ENCODE peak calls at places on chromosome 10, in ten cellular contexts. B is Karpas-422; M is lower lobe of right lung; O is neuronal stem cell; T is H9; W is stomach; J is CD4-positive, alpha-beta T cell; V is caudate nucleus; H is breast epithelium; Q is OCI-LY7. D is an unnamed sample.

GRCh38 chr10:95319239-95319638 is 28.4 kb upstream of the PDLIM1 start:
- DNase-seq in B (no peak), M (no peak), O (no peak), T (no peak), W (no peak), J (no peak), V (no peak), H (no peak), Q (no peak), D (no peak)

GRCh38 chr10:132257271-132257670 is 50.5 kb downstream of the STK32C start:
- DNase-seq in B (no peak), M (no peak), O (no peak), T (no peak), W (no peak), J (no peak), V (no peak), H (no peak), Q (no peak), D (no peak)

GRCh38 chr10:73956476-73957338 is 41.2 kb upstream of the VCL start:
- DNase-seq in B (peak), M (no peak), O (no peak), T (no peak), W (no peak), J (peak), V (no peak), H (no peak), Q (peak), D (no peak)

GRCh38 chr10:44978570-44979280 is at the start of gene DEPP1:
- DNase-seq in B (no peak), M (peak), O (no peak), T (peak), W (peak), J (no peak), V (no peak), H (peak), Q (no peak), D (peak)

GRCh38 chr10:89001428-89002072 is 11.0 kb downstream of the FAS start:
- DNase-seq in B (peak), M (no peak), O (no peak), T (no peak), W (no peak), J (no peak), V (no peak), H (no peak), Q (peak), D (no peak)

GRCh38 chr10:101444058-101444457 is 90.1 kb downstream of the BTRC start:
- DNase-seq in B (peak), M (no peak), O (no peak), T (no peak), W (no peak), J (no peak), V (no peak), H (no peak), Q (peak), D (no peak)

GRCh38 chr10:15035385-15036301 is 8.1 kb upstream of the OLAH start:
- DNase-seq in B (no peak), M (peak), O (no peak), T (peak), W (no peak), J (no peak), V (no peak), H (no peak), Q (no peak), D (no peak)

GRCh38 chr10:11002485-11002884 is 15.2 kb upstream of the CELF2 start:
- DNase-seq in B (no peak), M (no peak), O (no peak), T (no peak), W (no peak), J (no peak), V (no peak), H (no peak), Q (no peak), D (no peak)

GRCh38 chr10:71144824-71145223 is 67.5 kb upstream of the UNC5B start:
- DNase-seq in B (no peak), M (no peak), O (no peak), T (peak), W (no peak), J (no peak), V (no peak), H (no peak), Q (no peak), D (no peak)

GRCh38 chr10:93999401-93999851 is 5.7 kb downstream of the PLCE1 start:
- DNase-seq in B (no peak), M (no peak), O (no peak), T (peak), W (peak), J (no peak), V (no peak), H (peak), Q (no peak), D (no peak)

GRCh38 chr10:132389631-132390454 is 7.2 kb upstream of the PWWP2B start:
- DNase-seq in B (no peak), M (peak), O (no peak), T (peak), W (no peak), J (no peak), V (no peak), H (peak), Q (peak), D (no peak)

GRCh38 chr10:8105932-8106331 is 51.4 kb downstream of the GATA3 start:
- DNase-seq in B (no peak), M (no peak), O (no peak), T (no peak), W (no peak), J (no peak), V (no peak), H (no peak), Q (no peak), D (no peak)

GRCh38 chr10:129580897-129581296 is 113.9 kb downstream of the MGMT start:
- DNase-seq in B (no peak), M (no peak), O (no peak), T (no peak), W (no peak), J (no peak), V (no peak), H (no peak), Q (no peak), D (no peak)

GRCh38 chr10:646118-646524 is 43.3 kb downstream of the DIP2C start:
- DNase-seq in B (no peak), M (no peak), O (no peak), T (no peak), W (no peak), J (no peak), V (no peak), H (no peak), Q (no peak), D (no peak)

GRCh38 chr10:109961181-109962001 is 38.1 kb upstream of the XPNPEP1 start:
- DNase-seq in B (no peak), M (no peak), O (no peak), T (no peak), W (no peak), J (no peak), V (no peak), H (no peak), Q (no peak), D (no peak)

GRCh38 chr10:103669243-103669929 is 175.9 kb downstream of the NEURL1 start:
- DNase-seq in B (no peak), M (no peak), O (no peak), T (no peak), W (no peak), J (no peak), V (no peak), H (no peak), Q (no peak), D (no peak)

GRCh38 chr10:23157691-23158369 is 34.3 kb upstream of the PTF1A start:
- DNase-seq in B (peak), M (no peak), O (no peak), T (peak), W (no peak), J (no peak), V (no peak), H (no peak), Q (peak), D (no peak)

GRCh38 chr10:127612-128432 is 7.4 kb upstream of the ZMYND11 start:
- DNase-seq in B (peak), M (no peak), O (no peak), T (no peak), W (no peak), J (no peak), V (no peak), H (no peak), Q (peak), D (no peak)

GRCh38 chr10:132276179-132276675 is 31.5 kb downstream of the STK32C start:
- DNase-seq in B (no peak), M (peak), O (no peak), T (no peak), W (no peak), J (no peak), V (no peak), H (no peak), Q (no peak), D (no peak)

GRCh38 chr10:13930123-13930522 is 343.4 kb downstream of the PRPF18 start:
- DNase-seq in B (no peak), M (no peak), O (no peak), T (no peak), W (no peak), J (no peak), V (no peak), H (no peak), Q (no peak), D (no peak)

GRCh38 chr10:24722131-24722675 is 1.5 kb downstream of the ARHGAP21 start:
- DNase-seq in B (no peak), M (no peak), O (no peak), T (no peak), W (no peak), J (no peak), V (no peak), H (no peak), Q (no peak), D (no peak)

GRCh38 chr10:13938940-13939339 is 352.2 kb downstream of the PRPF18 start:
- DNase-seq in B (no peak), M (no peak), O (no peak), T (no peak), W (no peak), J (no peak), V (no peak), H (no peak), Q (no peak), D (no peak)

GRCh38 chr10:116742367-116743265 is at the start of gene HSPA12A:
- DNase-seq in B (no peak), M (peak), O (peak), T (peak), W (peak), J (no peak), V (peak), H (peak), Q (no peak), D (no peak)

GRCh38 chr10:101216207-101216607 is 13.1 kb downstream of the LBX1 start:
- DNase-seq in B (no peak), M (no peak), O (no peak), T (no peak), W (no peak), J (no peak), V (no peak), H (no peak), Q (no peak), D (no peak)

GRCh38 chr10:73810735-73811465 is 498 bp downstream of the NDST2 start:
- DNase-seq in B (peak), M (peak), O (no peak), T (peak), W (peak), J (no peak), V (no peak), H (no peak), Q (peak), D (no peak)

GRCh38 chr10:107442035-107442505 is 277.6 kb upstream of the SORCS1 start:
- DNase-seq in B (no peak), M (no peak), O (no peak), T (no peak), W (no peak), J (no peak), V (no peak), H (no peak), Q (no peak), D (no peak)

GRCh38 chr10:89431977-89432376 is 17.6 kb downstream of the IFIT5 start:
- DNase-seq in B (no peak), M (no peak), O (no peak), T (no peak), W (no peak), J (no peak), V (no peak), H (no peak), Q (no peak), D (no peak)

GRCh38 chr10:128009768-128010167 is 102.9 kb downstream of the PTPRE start:
- DNase-seq in B (no peak), M (no peak), O (no peak), T (no peak), W (no peak), J (no peak), V (no peak), H (no peak), Q (no peak), D (no peak)

GRCh38 chr10:125982256-125982948 is 86.0 kb downstream of the FANK1 start:
- DNase-seq in B (peak), M (no peak), O (peak), T (peak), W (no peak), J (no peak), V (no peak), H (no peak), Q (peak), D (no peak)

GRCh38 chr10:8049874-8050560 is 4.5 kb upstream of the GATA3 start:
- DNase-seq in B (no peak), M (no peak), O (peak), T (peak), W (no peak), J (no peak), V (no peak), H (no peak), Q (no peak), D (no peak)

GRCh38 chr10:124071141-124071540 is 22.3 kb downstream of the CHST15 start:
- DNase-seq in B (no peak), M (no peak), O (no peak), T (no peak), W (no peak), J (no peak), V (no peak), H (no peak), Q (no peak), D (no peak)

GRCh38 chr10:126536656-126537055 is 133.8 kb downstream of the C10orf90 start:
- DNase-seq in B (no peak), M (no peak), O (no peak), T (no peak), W (peak), J (no peak), V (no peak), H (no peak), Q (no peak), D (no peak)

GRCh38 chr10:79981673-79982485 is 33.0 kb upstream of the SFTPD start:
- DNase-seq in B (no peak), M (peak), O (peak), T (peak), W (peak), J (no peak), V (no peak), H (no peak), Q (no peak), D (no peak)

GRCh38 chr10:53770903-53771302 is 998.3 kb upstream of the MBL2 start:
- DNase-seq in B (no peak), M (no peak), O (no peak), T (no peak), W (no peak), J (no peak), V (no peak), H (no peak), Q (no peak), D (no peak)

GRCh38 chr10:53765311-53765710 is 992.7 kb upstream of the MBL2 start:
- DNase-seq in B (no peak), M (no peak), O (no peak), T (no peak), W (no peak), J (no peak), V (no peak), H (no peak), Q (no peak), D (no peak)
- H3K27ac ChIP-seq in B (no peak), M (no peak), O (no peak), T (no peak), W (no peak), J (no peak), V (no peak), H (no peak), Q (no peak), D (no peak)

DNA sequence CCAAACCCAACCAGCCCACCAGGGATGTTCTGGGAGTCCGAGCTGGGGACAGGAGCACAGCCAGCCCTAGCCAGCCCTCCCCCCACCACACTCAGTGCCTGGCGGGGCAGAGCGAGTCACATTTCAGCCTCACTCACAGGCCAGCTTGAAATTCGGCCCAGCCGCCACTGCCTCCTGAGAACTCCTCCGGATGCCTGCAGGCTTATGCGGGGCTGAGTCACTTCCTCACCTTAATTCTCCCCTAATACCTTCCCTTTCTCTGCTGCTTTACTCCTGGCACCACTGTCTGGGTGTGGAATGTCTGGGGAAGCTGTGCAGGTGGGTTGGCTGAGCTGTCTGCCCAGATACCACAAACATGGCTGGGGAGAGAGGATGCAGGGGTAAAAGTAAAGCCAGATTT is 22.6 kb upstream of the DLG5 start:
- DNase-seq in B (no peak), M (no peak), O (no peak), T (peak), W (no peak), J (no peak), V (no peak), H (peak), Q (no peak), D (no peak)
- H3K27ac ChIP-seq in B (no peak), M (no peak), O (no peak), T (peak), W (no peak), J (no peak), V (no peak), H (peak), Q (no peak), D (peak)

GRCh38 chr10:122953827-122954730 is at the start of gene C10orf88:
- DNase-seq in B (peak), M (peak), O (peak), T (peak), W (peak), J (peak), V (peak), H (peak), Q (peak), D (peak)
- H3K27ac ChIP-seq in B (no peak), M (peak), O (peak), T (no peak), W (peak), J (no peak), V (peak), H (peak), Q (peak), D (peak)

DNA sequence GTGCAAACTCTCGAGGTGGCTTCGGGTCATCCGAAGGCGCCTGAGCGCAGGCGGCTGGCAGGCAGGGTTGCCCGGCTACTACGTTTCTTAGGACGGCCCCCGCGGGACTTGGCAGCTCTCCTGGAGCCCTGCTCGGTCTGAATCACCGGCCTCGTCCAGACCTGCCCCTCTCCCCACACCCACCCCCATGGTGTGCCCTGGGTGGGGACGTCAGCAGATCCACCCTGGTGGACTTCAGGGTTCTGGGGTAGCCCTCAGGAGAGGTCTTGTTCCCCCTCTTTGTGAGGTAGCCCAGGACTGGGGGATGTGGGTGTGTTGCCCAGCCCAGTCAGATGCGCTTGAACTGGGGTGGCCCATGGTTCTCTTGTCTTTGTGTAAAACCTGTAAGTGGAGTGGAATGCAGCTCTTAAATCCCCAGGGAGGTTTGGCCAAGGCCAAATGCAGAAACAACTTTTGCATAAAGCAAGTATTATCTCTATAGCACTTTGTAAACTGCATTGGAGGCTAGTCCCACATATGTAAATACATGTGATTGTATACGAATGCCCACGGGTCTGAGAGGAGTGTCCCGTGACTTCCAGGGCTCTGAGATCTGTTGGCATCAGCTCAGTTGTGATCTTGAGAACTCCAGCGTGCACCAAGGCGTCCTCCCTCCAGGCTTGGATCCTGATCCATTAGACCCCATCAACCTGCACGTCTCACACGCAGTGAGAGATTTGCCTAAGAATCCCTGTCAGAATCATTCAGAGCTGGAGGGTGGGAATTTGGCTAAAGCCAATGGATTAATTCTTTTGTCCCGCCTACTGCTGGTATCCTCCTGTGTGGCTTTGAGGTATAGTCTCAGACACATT is 1.8 kb downstream of the PFKFB3 start:
- DNase-seq in B (peak), M (peak), O (peak), T (peak), W (peak), J (no peak), V (no peak), H (peak), Q (peak), D (peak)
- H3K27ac ChIP-seq in B (peak), M (peak), O (no peak), T (no peak), W (peak), J (no peak), V (peak), H (peak), Q (no peak), D (peak)

GRCh38 chr10:72234560-72235095 is 18.6 kb upstream of the ASCC1 start:
- DNase-seq in B (no peak), M (no peak), O (no peak), T (no peak), W (peak), J (no peak), V (no peak), H (no peak), Q (no peak), D (no peak)
- H3K27ac ChIP-seq in B (no peak), M (no peak), O (no peak), T (no peak), W (peak), J (no peak), V (no peak), H (no peak), Q (no peak), D (no peak)

GRCh38 chr10:63769367-63769766 is 248.2 kb downstream of the REEP3 start:
- DNase-seq in B (no peak), M (no peak), O (no peak), T (no peak), W (no peak), J (no peak), V (no peak), H (no peak), Q (no peak), D (no peak)
- H3K27ac ChIP-seq in B (no peak), M (no peak), O (no peak), T (no peak), W (no peak), J (no peak), V (no peak), H (no peak), Q (no peak), D (no peak)

D was measured in ascending aorta.